ENCODE peak calls at places on chromosome 11, in five cellular contexts. X is transverse colon, I is nephron progenitor cell, B is C1 segment of cervical spinal cord, S is NCI-H2029 treated with DMSO at 0.1 percent for 48 hours. R is an unnamed sample.

GRCh38 chr11:64306876-64307622 is 1.7 kb downstream of the ESRRA start:
- DNase-seq in B (no peak), X (peak; percentile 65), S (no peak), I (no peak), R (no peak)

GRCh38 chr11:8357505-8357888 is 93.8 kb upstream of the LMO1 start:
- DNase-seq in S (no peak), B (no peak), I (no peak), X (no peak), R (no peak)

GRCh38 chr11:66218846-66219620 is 49.4 kb upstream of the RAB1B start:
- DNase-seq in B (no peak), I (no peak), X (no peak), S (no peak), R (no peak)

GRCh38 chr11:78037056-78037455 is 14.0 kb upstream of the KCTD14 start:
- DNase-seq in B (no peak), I (no peak), S (no peak), X (peak; percentile 71), R (no peak)

GRCh38 chr11:67213251-67213650 is 53.0 kb upstream of the GRK2 start:
- DNase-seq in S (no peak), X (no peak), B (no peak), I (no peak), R (no peak)

GRCh38 chr11:68338041-68338800 is 25.8 kb downstream of the LRP5 start:
- DNase-seq in X (no peak), B (no peak), S (no peak), I (no peak), R (no peak)

GRCh38 chr11:1807628-1807995 is 27.2 kb upstream of the SYT8 start:
- DNase-seq in X (no peak), B (no peak), I (no peak), S (no peak), R (no peak)

GRCh38 chr11:46659908-46660307 is 40.5 kb downstream of the ARHGAP1 start:
- DNase-seq in I (no peak), S (no peak), X (no peak), B (no peak), R (no peak)

GRCh38 chr11:7898666-7899283 is 32.3 kb downstream of the OR10A6 start:
- DNase-seq in I (no peak), B (no peak), X (no peak), S (no peak), R (no peak)

GRCh38 chr11:98940913-98941312 is 79.8 kb upstream of the CNTN5 start:
- DNase-seq in S (no peak), X (no peak), I (peak; percentile 8), B (no peak), R (peak; percentile 28)

GRCh38 chr11:67665537-67666302 is 8.7 kb downstream of the ALDH3B2 start:
- DNase-seq in I (no peak), X (peak; percentile 59), B (no peak), S (no peak), R (no peak)

GRCh38 chr11:33172996-33173395 is 11.7 kb upstream of the CSTF3 start:
- DNase-seq in B (no peak), S (no peak), X (no peak), I (no peak), R (no peak)

GRCh38 chr11:71198141-71198822 is 54.1 kb downstream of the SHANK2 start:
- DNase-seq in S (no peak), X (no peak), B (no peak), I (no peak), R (no peak)

GRCh38 chr11:358129-358805 is 11.0 kb upstream of the B4GALNT4 start:
- DNase-seq in B (no peak), I (no peak), X (no peak), S (no peak), R (no peak)

GRCh38 chr11:123364145-123364544 is 65.9 kb upstream of the GRAMD1B start:
- DNase-seq in X (no peak), B (peak; percentile 54), S (no peak), I (no peak), R (no peak)

GRCh38 chr11:133029096-133029495 is 503.2 kb downstream of the OPCML start:
- DNase-seq in X (no peak), I (no peak), B (no peak), S (no peak), R (no peak)

GRCh38 chr11:108786281-108786990 is 121.6 kb downstream of the DDX10 start:
- DNase-seq in S (no peak), X (no peak), B (no peak), I (no peak), R (no peak)

GRCh38 chr11:1205121-1205986 is 17.5 kb upstream of the MUC5B start:
- DNase-seq in X (peak; percentile 10), I (no peak), B (no peak), S (no peak), R (peak; percentile 7)